ENCODE peak calls at places on chromosomes 4 and X, in four cellular contexts. X, M, L and R are unnamed samples.
A peak's percentile ranks its signal among the peaks of the same experiment; 100 is the strongest.

GRCh38 chr4:82050806-82051205 is 323.0 kb downstream of the HNRNPD start:
- DNase-seq in L (no peak), M (no peak), X (no peak), R (no peak)

GRCh38 chr4:24768604-24769003 is 26.8 kb upstream of the SOD3 start:
- DNase-seq in L (no peak), X (no peak), M (no peak), R (no peak)

GRCh38 chrX:65035451-65035779 is 59.2 kb upstream of the ZC4H2 start:
- DNase-seq in L (peak; percentile 21), M (no peak), X (no peak), R (peak; percentile 0)

GRCh38 chr4:65599335-65599734 is 71.0 kb downstream of the EPHA5 start:
- DNase-seq in X (no peak), L (peak; percentile 5), M (no peak), R (no peak)

GRCh38 chr4:107258359-107258758 is 222.2 kb upstream of the DKK2 start:
- DNase-seq in X (no peak), M (no peak), L (peak; percentile 70), R (no peak)

GRCh38 chr4:70994069-70994366 is 569 bp downstream of the DCK start:
- DNase-seq in M (no peak), X (no peak), L (no peak), R (no peak)

GRCh38 chrX:39896951-39897740 is 200.6 kb downstream of the BCOR start:
- DNase-seq in M (peak; percentile 31), L (peak; percentile 62), X (peak; percentile 68), R (no peak)

GRCh38 chr4:54570822-54571221 is 86.9 kb upstream of the KIT start:
- DNase-seq in X (no peak), M (no peak), L (no peak), R (no peak)

GRCh38 chrX:51802917-51803688 is 59.9 kb downstream of the GSPT2 start:
- DNase-seq in M (peak; percentile 12), X (peak; percentile 50), L (peak; percentile 67), R (peak; percentile 58)

GRCh38 chr4:1010522-1011021 is 854 bp upstream of the FGFRL1 start:
- DNase-seq in X (peak; percentile 93), M (no peak), L (peak; percentile 68), R (no peak)

GRCh38 chr4:123987408-123987807 is 590.8 kb downstream of the SPRY1 start:
- DNase-seq in L (no peak), X (no peak), M (no peak), R (no peak)

GRCh38 chr4:85175190-85175589 is 208.7 kb upstream of the WDFY3 start:
- DNase-seq in X (no peak), M (no peak), L (no peak), R (no peak)

GRCh38 chrX:108312938-108313337 is 125.3 kb downstream of the COL4A6 start:
- DNase-seq in M (no peak), X (peak; percentile 56), L (peak; percentile 63), R (peak; percentile 43)

GRCh38 chrX:115896362-115896761 is 274.2 kb upstream of the AGTR2 start:
- DNase-seq in L (no peak), M (no peak), X (no peak), R (no peak)

GRCh38 chrX:13341491-13342101 is 21.7 kb upstream of the ATXN3L start:
- DNase-seq in L (peak; percentile 47), M (no peak), X (no peak), R (no peak)

GRCh38 chr4:147828361-147828760 is 96.5 kb downstream of the ARHGAP10 start:
- DNase-seq in M (no peak), X (peak; percentile 73), L (peak; percentile 56), R (no peak)

GRCh38 chrX:123971963-123972362 is 10.5 kb downstream of the STAG2 start:
- DNase-seq in M (no peak), L (no peak), X (no peak), R (no peak)

GRCh38 chr4:186844059-186844681 is 120.5 kb upstream of the FAT1 start:
- DNase-seq in M (peak; percentile 69), L (peak; percentile 70), X (peak; percentile 82), R (no peak)

GRCh38 chr4:158810487-158811215 is 41.8 kb downstream of the FNIP2 start:
- DNase-seq in X (peak; percentile 95), L (peak; percentile 98), M (no peak), R (no peak)

GRCh38 chr4:77127837-77128621 is 29.0 kb upstream of the CCNG2 start:
- DNase-seq in L (no peak), X (no peak), M (no peak), R (no peak)

GRCh38 chrX:13428055-13428786 is 108.4 kb upstream of the ATXN3L start:
- DNase-seq in L (peak; percentile 72), X (peak; percentile 55), M (no peak), R (no peak)

GRCh38 chr4:71231073-71231752 is 107.6 kb upstream of the SLC4A4 start:
- DNase-seq in M (no peak), L (peak; percentile 59), X (no peak), R (no peak)

GRCh38 chr4:82718067-82718935 is 80.3 kb downstream of the SCD5 start:
- DNase-seq in L (no peak), M (no peak), X (no peak), R (no peak)

GRCh38 chr4:2842667-2843022 is 999 bp upstream of the ADD1 start:
- DNase-seq in M (no peak), X (peak; percentile 41), L (no peak), R (no peak)

GRCh38 chrX:154714925-154715324 is 36.0 kb downstream of the GAB3 start:
- DNase-seq in L (peak; percentile 50), X (peak; percentile 58), M (peak; percentile 35), R (peak; percentile 53)

GRCh38 chrX:71224098-71224708 is 1.2 kb downstream of the GJB1 start:
- DNase-seq in L (no peak), M (no peak), X (no peak), R (no peak)

GRCh38 chr4:119212964-119213606 is 572 bp downstream of the USP53 start:
- DNase-seq in X (peak; percentile 97), M (peak; percentile 84), L (peak; percentile 94), R (peak; percentile 85)

GRCh38 chrX:357693-358471 is 28.8 kb downstream of the PPP2R3B start:
- DNase-seq in M (no peak), L (peak; percentile 60), X (peak; percentile 54), R (no peak)

GRCh38 chrX:40550069-40550468 is 30.7 kb upstream of the ATP6AP2 start:
- DNase-seq in M (no peak), L (no peak), X (no peak), R (no peak)

GRCh38 chrX:123859409-123859827 is 435 bp upstream of the XIAP start:
- DNase-seq in L (no peak), M (peak; percentile 3), X (no peak), R (peak; percentile 74)

GRCh38 chr4:126778348-126778747 is 854.4 kb upstream of the INTU start:
- DNase-seq in X (peak; percentile 64), L (peak; percentile 83), M (no peak), R (no peak)

GRCh38 chr4:126776361-126776760 is 856.4 kb upstream of the INTU start:
- DNase-seq in L (no peak), M (no peak), X (no peak), R (no peak)

GRCh38 chr4:126779001-126779400 is 853.8 kb upstream of the INTU start:
- DNase-seq in M (no peak), L (no peak), X (no peak), R (no peak)

GRCh38 chr4:126779446-126780166 is 853.2 kb upstream of the INTU start:
- DNase-seq in M (no peak), X (no peak), L (no peak), R (no peak)

DNA sequence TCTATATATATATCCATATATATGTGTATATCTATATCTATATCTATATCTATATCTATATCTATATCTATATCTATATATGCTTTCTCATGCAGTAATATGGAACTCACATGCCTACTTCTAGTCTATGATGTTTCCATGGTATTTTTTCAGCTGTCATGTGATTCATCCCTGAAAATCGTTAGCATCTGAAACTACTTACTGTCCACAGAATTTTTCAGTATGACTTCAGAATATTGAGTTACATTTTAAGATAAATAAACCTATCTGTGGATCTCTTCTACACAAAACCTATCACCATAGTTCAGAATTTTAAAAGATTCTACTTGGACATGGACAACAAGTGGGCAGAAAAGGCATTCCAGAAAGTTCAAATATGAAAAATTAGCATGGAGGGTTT is 855.1 kb upstream of the INTU start:
- DNase-seq in X (peak; percentile 49), L (peak; percentile 94), M (no peak), R (no peak)
- H4K8ac ChIP-seq in X (no peak overlapping the region), L (no peak overlapping the region), M (no peak overlapping the region), R (no peak overlapping the region)

GRCh38 chrX:111123606-111124179 is 27.7 kb downstream of the PAK3 start:
- DNase-seq in L (no peak), M (no peak), X (no peak), R (no peak)
- H4K8ac ChIP-seq in L (no peak overlapping the region), M (no peak overlapping the region), X (no peak overlapping the region), R (no peak overlapping the region)

DNA sequence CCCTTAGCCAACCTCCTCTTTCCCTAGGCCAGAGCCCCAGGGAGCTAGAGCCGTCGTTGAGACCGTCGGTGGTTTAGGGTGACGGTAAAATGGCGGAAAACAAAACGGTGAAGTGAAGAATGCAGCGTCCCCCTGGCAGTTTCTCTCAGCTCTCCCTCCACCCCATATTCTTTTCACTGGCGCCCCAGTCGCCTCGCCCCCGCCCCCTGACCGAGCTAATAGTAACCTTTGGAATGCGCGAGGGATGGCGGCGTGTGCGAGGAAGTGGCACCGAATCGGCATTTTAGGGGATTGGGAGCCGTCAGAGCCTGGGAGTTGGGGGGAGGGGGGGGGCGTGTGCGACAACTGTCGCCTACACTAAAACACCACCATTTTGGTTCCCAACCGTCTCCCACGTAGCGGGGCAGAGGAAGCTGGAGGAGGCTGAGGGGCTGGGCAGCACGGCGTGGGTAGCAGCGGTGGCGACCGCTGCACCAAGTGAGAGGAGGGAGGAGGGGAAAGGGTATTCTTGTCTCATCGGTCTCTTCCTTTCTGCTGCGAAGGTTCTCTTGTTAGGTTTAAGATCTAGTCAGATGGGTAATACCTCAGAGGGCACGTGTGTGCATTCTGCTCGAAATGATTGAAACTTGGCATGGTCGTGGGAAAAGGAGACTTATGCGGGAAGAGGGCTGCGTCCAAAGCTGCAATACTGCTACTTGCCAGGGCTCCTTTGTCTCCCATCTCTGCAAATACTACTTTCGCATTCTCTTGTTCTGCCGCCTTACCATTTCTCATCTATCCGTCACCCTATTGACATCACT is 820 bp downstream of the ZNF711 start:
- DNase-seq in L (peak; percentile 7), M (peak; percentile 14), X (peak; percentile 44), R (peak; percentile 43)
- H4K8ac ChIP-seq in L (no peak overlapping the region), M (no peak overlapping the region), X (peak overlapping the region; percentile 17), R (peak overlapping the region; percentile 91)

DNA sequence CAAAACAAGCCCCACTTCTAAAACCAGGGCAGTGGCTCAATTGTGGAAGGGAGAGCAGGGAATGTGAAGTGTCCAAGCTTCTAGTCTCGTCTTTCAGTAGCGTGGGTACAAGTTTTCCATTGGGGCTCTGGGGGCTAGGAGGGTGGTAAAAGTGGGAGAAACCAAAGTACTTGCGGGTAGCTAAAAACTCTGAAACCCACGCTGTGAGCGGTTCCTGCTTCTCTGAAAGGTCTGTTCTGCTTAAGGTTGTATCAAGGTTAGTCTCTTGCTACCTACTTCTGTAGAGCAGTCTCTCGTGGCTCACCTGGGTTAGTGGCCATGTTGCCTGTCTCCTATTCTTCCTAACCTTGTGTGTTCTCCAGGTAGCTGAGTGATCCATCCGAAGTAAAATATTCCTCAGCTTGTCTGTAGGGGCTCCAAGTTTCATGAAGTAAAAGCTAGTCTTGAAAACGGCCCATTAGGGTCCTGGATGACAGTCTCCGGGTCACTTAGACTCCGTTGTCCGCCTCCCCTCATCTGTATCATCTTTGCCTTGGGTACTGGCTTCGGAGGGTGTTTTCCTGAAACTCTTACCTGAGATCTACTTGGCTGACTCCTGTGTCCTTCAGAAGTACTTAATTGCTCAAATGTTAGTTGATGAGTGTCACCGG is 1.9 kb upstream of the WDR1 start:
- DNase-seq in M (no peak), X (no peak), L (no peak), R (no peak)
- H4K8ac ChIP-seq in M (no peak overlapping the region), X (no peak overlapping the region), L (peak overlapping the region; percentile 80), R (no peak overlapping the region)